ENCODE peak calls at places on chromosomes 1 and 21, in four cellular contexts. H, T, I and U are unnamed samples.

GRCh38 chr1:172085372-172085771 is 244.1 kb downstream of the DNM3 start:
- DNase-seq in H (no peak), T (no peak), I (no peak), U (no peak)

GRCh38 chr21:37365657-37366487 is 701 bp upstream of the DYRK1A start:
- DNase-seq in H (peak), T (peak), I (no peak), U (peak)

GRCh38 chr21:37281993-37282392 is 14.9 kb upstream of the VPS26C start:
- DNase-seq in T (no peak), I (no peak), H (no peak), U (no peak)

GRCh38 chr1:71231751-71232150 is 150.9 kb upstream of the ZRANB2 start:
- DNase-seq in H (no peak), T (no peak), I (no peak), U (no peak)

GRCh38 chr1:20233866-20234265 is 47.5 kb upstream of the PLA2G2C start:
- DNase-seq in T (no peak), H (no peak), I (peak), U (no peak)

GRCh38 chr1:22749919-22750670 is 39.5 kb downstream of the EPHB2 start:
- DNase-seq in H (no peak), I (no peak), T (no peak), U (no peak)

GRCh38 chr1:209825591-209826433 is 2.0 kb upstream of the UTP25 start:
- DNase-seq in I (no peak), H (no peak), T (no peak), U (no peak)

GRCh38 chr1:225462714-225463574 is 35.1 kb upstream of the LBR start:
- DNase-seq in I (peak), T (no peak), H (no peak), U (no peak)

GRCh38 chr1:63693956-63694607 is 79.7 kb upstream of the ROR1 start:
- DNase-seq in T (no peak), H (no peak), I (no peak), U (no peak)

GRCh38 chr1:11817192-11817591 is 11.2 kb downstream of the CLCN6 start:
- DNase-seq in T (no peak), H (no peak), I (no peak), U (no peak)

GRCh38 chr1:81654147-81654546 is 146.6 kb upstream of the ADGRL2 start:
- DNase-seq in T (no peak), I (no peak), H (no peak), U (no peak)

GRCh38 chr1:173161510-173162221 is 45.5 kb downstream of the TNFSF4 start:
- DNase-seq in T (no peak), H (no peak), I (no peak), U (no peak)

GRCh38 chr1:65001238-65001792 is 35.0 kb upstream of the JAK1 start:
- DNase-seq in H (no peak), T (peak), I (no peak), U (peak)

GRCh38 chr1:245571872-245572294 is 417.1 kb downstream of the KIF26B start:
- DNase-seq in T (no peak), I (peak), H (peak), U (no peak)

GRCh38 chr1:241531195-241532172 is 694 bp upstream of the KMO start:
- DNase-seq in H (peak), I (peak), T (peak), U (peak)

GRCh38 chr1:166479052-166479631 is 312.3 kb upstream of the FAM78B start:
- DNase-seq in T (peak), H (peak), I (peak), U (peak)

DNA sequence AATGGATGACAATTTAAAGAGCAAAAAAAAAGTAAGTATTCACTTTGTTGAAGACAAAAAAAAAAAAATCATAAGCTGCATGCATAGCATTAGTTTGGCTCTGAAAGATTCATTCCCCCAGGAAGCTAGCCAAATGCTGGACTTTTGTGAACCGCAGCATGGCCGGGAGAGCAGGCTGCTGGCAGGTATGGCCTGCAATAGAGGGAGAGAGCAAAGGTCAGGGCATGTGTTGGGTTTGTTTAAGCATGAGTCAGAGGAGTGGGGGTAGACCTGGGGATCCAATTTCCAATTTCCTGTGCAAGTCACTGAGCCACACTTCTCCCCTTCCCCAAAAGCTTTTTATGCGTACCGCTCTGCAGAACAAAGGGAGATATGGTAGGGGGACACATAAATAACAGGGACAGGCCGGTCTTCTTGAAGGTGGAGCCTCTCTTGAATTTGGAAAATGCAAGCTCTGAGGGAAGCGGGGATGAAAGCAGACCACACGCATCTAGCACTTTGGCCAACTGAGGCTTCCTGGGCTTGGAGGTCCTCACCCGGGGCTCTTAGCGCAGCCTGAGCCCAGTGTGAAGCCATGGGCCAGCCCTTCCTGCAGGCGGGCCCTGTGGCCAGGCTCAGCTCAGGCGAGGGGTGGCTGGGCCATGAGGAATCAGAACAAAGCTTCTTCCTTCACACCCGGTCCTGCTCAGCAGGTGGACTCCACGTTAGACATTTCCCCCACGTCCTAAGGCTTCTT is 171.1 kb downstream of the TOMM20 start:
- DNase-seq in T (peak), H (peak), I (no peak), U (peak)
- TF ChIP-seq FOXM1 in T (no peak), H (no peak), I (peak), U (no peak)

GRCh38 chr1:26035959-26036755 is 9.8 kb downstream of the SLC30A2 start:
- DNase-seq in T (peak), H (peak), I (peak), U (peak)

GRCh38 chr1:26035203-26035958 is 10.5 kb downstream of the SLC30A2 start:
- DNase-seq in T (peak), H (peak), I (peak), U (peak)

GRCh38 chr1:26036756-26037281 is 9.1 kb downstream of the SLC30A2 start:
- DNase-seq in I (no peak), H (no peak), T (no peak), U (no peak)

GRCh38 chr1:26032636-26033357 is 11.2 kb downstream of the EXTL1 start:
- DNase-seq in T (no peak), I (no peak), H (no peak), U (no peak)

GRCh38 chr1:26034504-26035202 is 11.3 kb downstream of the SLC30A2 start:
- DNase-seq in H (no peak), T (peak), I (peak), U (no peak)
- TF ChIP-seq FOXM1 in H (no peak), T (no peak), I (no peak), U (no peak)

GRCh38 chr1:25647106-25647505 is 30.5 kb downstream of the MAN1C1 start:
- DNase-seq in H (no peak), I (no peak), T (no peak), U (no peak)
- TF ChIP-seq FOXM1 in H (no peak), I (no peak), T (no peak), U (no peak)

DNA sequence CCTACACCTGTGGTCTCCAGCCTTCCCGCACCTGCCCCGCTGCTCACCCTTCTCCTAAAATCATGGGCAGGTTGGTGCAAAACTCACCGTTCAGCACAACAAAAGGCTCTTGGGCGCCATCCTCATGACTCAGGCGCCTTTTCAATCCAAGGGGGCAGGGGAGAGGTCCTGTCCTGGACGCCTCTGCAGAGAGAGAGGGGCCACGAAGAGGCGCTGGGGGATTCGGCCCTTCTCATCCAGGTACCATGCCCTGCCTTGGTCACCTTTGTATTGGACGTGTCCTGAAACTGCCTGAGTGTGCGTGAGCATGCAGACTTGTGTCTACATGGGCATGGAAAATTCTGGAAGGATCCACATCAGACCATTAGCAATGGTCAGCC is 53.5 kb downstream of the SLC37A1 start:
- DNase-seq in H (no peak), I (no peak), T (no peak), U (no peak)
- TF ChIP-seq FOXM1 in H (no peak), I (no peak), T (no peak), U (no peak)

GRCh38 chr1:10789392-10790154 is 6.9 kb downstream of the CASZ1 start:
- DNase-seq in H (no peak), I (no peak), T (no peak), U (no peak)

GRCh38 chr1:10787274-10787673 is 9.2 kb downstream of the CASZ1 start:
- DNase-seq in I (no peak), H (no peak), T (no peak), U (no peak)

GRCh38 chr1:10785855-10786638 is 10.4 kb downstream of the CASZ1 start:
- DNase-seq in T (no peak), H (no peak), I (no peak), U (no peak)

GRCh38 chr1:10790155-10790707 is 6.2 kb downstream of the CASZ1 start:
- DNase-seq in H (no peak), T (no peak), I (no peak), U (no peak)

DNA sequence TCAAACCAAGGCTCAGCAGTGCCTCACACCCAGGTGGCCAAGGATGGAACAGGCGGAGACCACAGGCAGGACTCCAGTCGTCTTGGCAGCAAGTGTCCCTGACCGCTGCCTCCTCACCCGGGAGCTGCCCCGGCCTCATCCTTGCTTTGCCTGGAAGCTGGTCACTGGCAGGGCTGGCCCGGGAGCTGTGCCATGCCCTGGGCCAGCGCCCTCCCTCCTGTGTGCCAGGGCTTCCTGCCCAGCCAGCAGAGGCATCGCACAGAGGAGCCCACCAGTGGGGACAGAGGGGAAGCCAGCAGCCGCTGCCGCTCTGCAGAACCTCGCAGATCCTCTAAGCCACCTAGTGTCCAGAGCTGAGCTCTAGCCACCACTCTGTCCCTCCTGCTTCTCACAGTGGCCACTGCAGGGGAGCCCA is 7.8 kb downstream of the CASZ1 start:
- DNase-seq in H (peak), T (no peak), I (peak), U (peak)
- TF ChIP-seq FOXM1 in H (no peak), T (no peak), I (no peak), U (no peak)

DNA sequence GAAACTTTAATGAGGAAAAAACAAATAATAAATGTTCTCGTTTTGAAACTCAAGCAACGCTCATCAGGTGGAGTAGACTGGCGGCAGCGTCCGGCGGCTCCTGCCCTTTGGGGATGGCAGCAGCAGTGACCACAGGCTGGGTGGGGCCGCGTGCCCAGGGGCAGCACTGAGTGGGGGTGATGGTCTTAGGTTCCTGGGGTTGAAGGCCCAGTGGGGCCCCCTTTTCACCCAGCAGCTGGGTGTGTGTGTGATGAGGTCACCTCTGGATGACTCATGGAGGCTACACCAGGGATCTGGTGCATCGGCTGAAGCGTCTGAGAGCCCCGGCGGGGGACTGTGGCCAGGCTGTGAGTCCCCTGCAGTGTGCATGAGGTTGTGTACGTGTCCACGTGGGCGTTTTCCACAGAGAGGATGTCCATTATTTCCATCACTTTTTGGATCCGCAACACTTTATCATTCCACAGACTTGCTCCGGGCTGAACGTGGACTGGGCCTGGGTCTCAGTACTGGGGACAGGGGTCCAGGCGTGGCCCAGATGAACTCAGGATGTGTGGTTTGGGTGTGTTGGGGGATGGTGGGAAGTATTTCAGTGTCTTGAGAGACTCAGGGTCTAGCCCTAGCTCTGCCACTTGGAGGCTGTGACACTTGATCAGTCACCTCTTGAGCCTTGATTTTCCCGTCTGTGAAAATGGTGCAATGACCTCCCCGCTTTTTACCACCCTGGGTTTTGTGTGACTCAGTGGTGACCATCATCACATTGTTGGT is 25.6 kb downstream of the LDLRAP1 start:
- DNase-seq in H (peak), T (no peak), I (no peak), U (peak)
- TF ChIP-seq FOXM1 in H (no peak), T (no peak), I (no peak), U (no peak)

DNA sequence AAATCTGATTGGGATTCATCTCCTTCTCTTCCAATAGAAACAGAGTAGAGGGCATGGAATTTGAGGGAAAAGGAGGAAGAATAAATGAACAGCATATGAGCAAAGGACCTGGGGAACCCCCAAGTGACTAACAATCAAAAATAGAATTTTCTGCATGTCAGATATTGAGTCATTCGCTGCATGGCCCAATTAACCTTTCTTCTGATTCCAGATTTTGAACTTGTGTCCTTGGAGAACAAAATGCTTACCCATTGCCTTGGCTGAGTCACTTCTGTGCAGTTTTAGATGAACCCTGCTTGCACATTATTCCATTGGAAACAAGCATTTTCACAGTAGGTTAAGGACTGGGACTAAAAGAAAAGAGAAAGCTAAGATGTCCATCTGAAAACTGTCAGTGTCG is 390.5 kb downstream of the ST6GALNAC3 start:
- DNase-seq in I (no peak), H (no peak), T (no peak), U (no peak)
- TF ChIP-seq FOXM1 in I (no peak), H (no peak), T (no peak), U (no peak)

GRCh38 chr1:226823643-226824042 is 46.8 kb upstream of the PSEN2 start:
- DNase-seq in T (no peak), H (no peak), I (no peak), U (no peak)

GRCh38 chr1:226825037-226825745 is 45.2 kb upstream of the PSEN2 start:
- DNase-seq in T (no peak), I (no peak), H (no peak), U (no peak)

GRCh38 chr1:226821719-226822085 is 48.7 kb upstream of the PSEN2 start:
- DNase-seq in H (no peak), T (no peak), I (peak), U (no peak)

GRCh38 chr1:226816585-226816984 is 53.8 kb upstream of the PSEN2 start:
- DNase-seq in T (no peak), H (no peak), I (no peak), U (no peak)

DNA sequence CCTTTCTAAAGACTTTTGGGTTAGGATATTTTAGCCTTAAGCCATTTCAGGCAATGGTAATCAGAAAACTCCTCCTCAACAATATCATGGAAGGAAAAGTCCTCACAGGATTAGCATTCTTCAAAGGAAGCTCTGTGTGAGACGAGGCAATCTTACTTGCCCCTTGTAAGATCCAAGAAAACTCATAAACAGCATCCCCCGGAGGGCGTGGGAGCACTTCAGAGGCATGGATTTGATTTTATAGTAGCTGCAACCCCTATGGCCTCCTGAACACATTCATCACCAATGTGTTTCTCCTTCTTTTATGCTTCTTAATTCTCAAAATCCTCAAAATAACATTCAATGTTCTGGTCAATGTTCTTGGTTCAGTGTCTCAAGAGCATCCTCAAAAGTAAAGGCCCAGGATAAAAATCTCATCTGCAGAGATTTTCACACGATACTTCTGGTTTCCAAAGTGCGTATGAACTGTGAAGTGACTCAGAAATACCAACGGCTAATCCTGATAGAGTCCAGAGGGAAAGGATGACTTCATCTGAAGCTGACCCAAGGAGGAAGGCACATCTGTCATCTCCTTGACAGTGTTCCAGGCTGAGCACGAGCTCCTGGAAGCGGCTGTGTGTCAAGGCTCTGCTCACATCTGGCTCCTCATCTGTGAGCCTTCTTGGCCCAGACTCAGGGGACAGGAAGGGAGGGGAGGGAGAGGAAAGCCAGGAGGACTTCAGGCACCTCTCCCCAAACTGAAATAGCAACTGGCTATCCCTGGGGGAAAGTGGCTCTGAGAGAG is 49.3 kb upstream of the PSEN2 start:
- DNase-seq in H (no peak), T (peak), I (peak), U (peak)
- TF ChIP-seq FOXM1 in H (no peak), T (no peak), I (no peak), U (no peak)

GRCh38 chr1:9459784-9460407 is 79.4 kb upstream of the SLC25A33 start:
- DNase-seq in I (no peak), T (no peak), H (no peak), U (no peak)
- TF ChIP-seq FOXM1 in I (no peak), T (no peak), H (no peak), U (no peak)